ENCODE peak calls at places on chromosomes 13 and 19, in five cellular contexts. L, V, K, W and T are unnamed samples.

GRCh38 chr19:5038631-5039271 is 69.8 kb downstream of the KDM4B start:
- DNase-seq in L (no peak), K (no peak), W (peak; percentile 62), V (peak; percentile 17), T (no peak)

GRCh38 chr13:114071441-114071840 is 61.0 kb downstream of the RASA3 start:
- DNase-seq in L (no peak), W (no peak), V (no peak), K (no peak), T (no peak)

GRCh38 chr13:33799950-33800592 is 17.9 kb upstream of the RFC3 start:
- DNase-seq in K (no peak), V (peak; percentile 38), W (no peak), L (no peak), T (no peak)

GRCh38 chr19:15378529-15379082 is 981 bp downstream of the AKAP8 start:
- DNase-seq in L (peak; percentile 63), W (no peak), K (no peak), V (peak; percentile 34), T (no peak)

GRCh38 chr19:3504723-3505122 is 1.4 kb upstream of the FZR1 start:
- DNase-seq in W (no peak), L (no peak), K (no peak), V (no peak), T (no peak)

GRCh38 chr13:41196011-41196410 is 1.6 kb upstream of the KBTBD7 start:
- DNase-seq in L (no peak), W (no peak), V (no peak), K (no peak), T (no peak)

GRCh38 chr13:75390229-75390628 is 91.7 kb downstream of the TBC1D4 start:
- DNase-seq in L (no peak), K (no peak), V (no peak), W (no peak), T (no peak)

GRCh38 chr13:63880705-63881104 is 2465.1 kb upstream of the PCDH20 start:
- DNase-seq in W (no peak), K (no peak), L (no peak), V (no peak), T (no peak)

GRCh38 chr13:24709186-24709913 is 29.1 kb downstream of the ATP12A start:
- DNase-seq in L (peak; percentile 42), V (no peak), W (no peak), K (no peak), T (peak; percentile 39)

DNA sequence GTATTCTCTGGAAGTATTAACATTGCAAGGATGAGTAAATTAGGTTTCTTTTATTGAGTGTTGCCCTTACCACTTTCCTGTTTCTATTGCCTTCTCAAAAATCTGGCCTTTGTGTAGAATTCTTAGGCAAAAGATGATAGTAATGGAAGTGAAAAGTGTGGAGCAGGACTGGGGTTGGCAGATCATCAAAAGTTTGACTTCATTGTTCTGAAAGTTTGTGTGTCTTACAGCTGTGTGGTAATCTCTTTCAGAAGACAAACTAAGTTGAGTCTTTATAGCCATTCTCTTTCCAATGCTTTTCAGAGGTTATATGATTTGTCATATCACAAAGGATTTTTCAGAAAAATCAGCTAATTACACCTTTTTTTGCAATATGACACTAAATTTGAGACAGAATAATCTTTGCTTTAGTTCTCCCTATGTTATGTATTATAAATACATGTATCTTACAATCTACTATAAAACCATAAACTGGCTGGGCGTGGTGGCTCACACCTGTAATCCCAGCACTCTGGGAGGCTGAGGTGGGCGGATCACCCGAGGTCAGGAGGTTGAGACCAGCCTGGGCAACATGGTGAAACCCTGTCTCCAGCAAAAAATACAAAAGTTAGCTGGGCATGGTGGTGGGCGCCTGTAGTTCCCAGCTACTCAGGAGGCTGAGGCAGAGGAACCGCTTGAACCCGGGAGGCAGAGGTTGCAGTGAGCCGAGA is 8.7 kb upstream of the KCNRG start:
- DNase-seq in W (no peak), K (no peak), V (no peak), L (no peak), T (no peak)
- TF ChIP-seq TAF1 in W (no peak), K (no peak), V (no peak), L (no peak), T (no peak)

GRCh38 chr19:30092721-30093569 is 150.9 kb downstream of the URI1 start:
- DNase-seq in W (no peak), L (no peak), V (no peak), K (no peak), T (no peak)
- TF ChIP-seq POLR2A in W (no peak), L (no peak), V (no peak), K (no peak), T (no peak)

DNA sequence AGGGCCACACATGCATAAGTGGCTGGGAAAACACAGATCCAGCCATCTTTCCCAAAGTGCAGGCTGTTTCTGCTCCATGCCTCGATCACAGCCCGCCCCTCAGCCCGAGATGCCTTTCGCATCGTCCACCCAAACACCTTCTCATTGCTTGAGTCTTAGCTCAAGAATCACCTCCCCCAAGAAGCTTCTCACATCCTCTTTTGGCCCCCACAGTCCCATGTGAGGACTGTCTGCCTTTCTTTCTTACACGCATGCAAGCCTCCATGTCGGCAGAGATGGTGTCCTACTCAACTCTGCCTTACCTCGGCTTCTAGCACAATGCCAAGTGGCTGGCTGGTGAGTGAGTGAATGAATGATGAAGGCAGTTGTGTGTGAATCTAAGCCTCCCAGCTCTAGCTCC is 18.1 kb upstream of the GSX1 start:
- DNase-seq in K (no peak), V (no peak), W (no peak), L (peak; percentile 30), T (no peak)
- TF ChIP-seq TAF1 in K (no peak), V (no peak), W (no peak), L (no peak), T (no peak)

DNA sequence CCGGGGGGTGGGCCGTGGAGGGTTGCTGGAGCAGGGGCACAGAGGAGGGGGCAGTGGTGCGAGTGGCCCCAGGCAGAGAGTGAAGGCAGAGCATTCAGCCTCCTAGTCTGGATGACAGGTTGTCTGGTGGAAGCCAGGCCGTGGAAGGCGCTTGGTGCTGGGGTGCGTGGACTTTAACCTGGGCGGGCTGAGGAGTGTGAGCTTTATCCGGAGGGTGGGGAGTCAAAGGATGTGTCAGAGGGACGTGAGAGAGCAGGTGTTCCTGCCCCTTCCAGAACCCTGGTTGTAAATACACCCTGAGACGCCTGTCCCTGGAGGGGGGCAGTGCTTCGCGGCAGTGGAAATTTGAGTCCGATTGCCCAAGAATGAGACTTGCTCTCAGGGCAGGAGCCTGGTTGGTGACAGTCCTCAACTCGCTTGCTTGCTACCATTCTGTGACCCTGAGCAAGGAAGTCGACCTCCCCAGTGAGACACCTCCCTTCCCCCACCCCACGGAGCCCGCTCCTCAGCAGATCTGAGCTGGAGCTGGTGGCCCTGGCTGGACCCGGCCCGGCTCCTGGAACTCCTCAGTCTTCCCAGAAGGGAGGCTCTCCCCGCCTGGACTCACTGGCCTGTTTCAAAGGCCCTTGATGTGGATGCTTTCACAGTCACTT is 2.3 kb downstream of the SPPL2B start:
- DNase-seq in K (no peak), V (peak; percentile 68), W (peak; percentile 54), L (no peak), T (no peak)
- TF ChIP-seq POLR2A in K (no peak), V (no peak), W (no peak), L (no peak), T (no peak)

GRCh38 chr13:30334663-30335386 is 27.5 kb upstream of the KATNAL1 start:
- DNase-seq in W (peak; percentile 63), V (peak; percentile 80), K (no peak), L (no peak), T (no peak)
- TF ChIP-seq TAF1 in W (no peak), V (no peak), K (no peak), L (no peak), T (no peak)

GRCh38 chr13:86758116-86758515 is 913.1 kb upstream of the SLITRK5 start:
- DNase-seq in K (no peak), W (no peak), V (no peak), L (no peak), T (no peak)

GRCh38 chr13:86760620-86761019 is 910.6 kb upstream of the SLITRK5 start:
- DNase-seq in L (no peak), K (no peak), V (no peak), W (no peak), T (no peak)

GRCh38 chr13:86757236-86757978 is 913.8 kb upstream of the SLITRK5 start:
- DNase-seq in L (no peak), V (no peak), W (peak; percentile 45), K (no peak), T (no peak)
- TF ChIP-seq POLR2A in L (no peak), V (no peak), W (no peak), K (no peak), T (no peak)

DNA sequence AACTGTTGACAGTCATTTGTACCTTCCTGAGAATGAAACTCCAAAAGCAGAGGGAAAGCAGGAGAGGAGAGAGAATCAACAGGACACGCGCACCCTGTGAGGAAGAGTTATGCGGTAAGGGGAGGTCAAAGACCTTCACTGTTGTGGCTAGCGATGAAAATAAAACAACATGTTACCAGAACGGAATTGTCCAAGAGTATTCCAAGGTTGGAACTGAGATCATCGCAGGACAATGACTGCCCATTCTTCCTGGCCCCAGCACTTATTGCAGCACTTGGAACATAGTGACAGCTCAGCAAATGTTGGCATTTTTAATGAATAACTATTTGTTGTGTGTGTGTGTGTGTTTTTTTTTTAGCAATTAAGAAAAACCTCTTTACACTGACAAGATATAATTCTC is 176.1 kb upstream of the TSC22D1 start:
- DNase-seq in W (no peak), V (peak; percentile 48), K (no peak), L (no peak), T (no peak)
- TF ChIP-seq TAF1 in W (no peak), V (no peak), K (no peak), L (no peak), T (no peak)

GRCh38 chr19:1295169-1296012 is 9.7 kb downstream of the EFNA2 start:
- DNase-seq in V (no peak), K (no peak), W (peak; percentile 83), L (peak; percentile 84), T (peak; percentile 68)
- TF ChIP-seq POLR2A in V (no peak), K (no peak), W (no peak), L (no peak), T (no peak)